ENCODE peak calls at places on chromosomes 7 and 10, in four cellular contexts. W, I, C and J are unnamed samples.

GRCh38 chr7:139716156-139716942 is 61.4 kb downstream of the HIPK2 start:
- DNase-seq in W (no peak), I (no peak), C (no peak), J (no peak)

GRCh38 chr10:100864981-100865380 is 47.8 kb upstream of the SLF2 start:
- DNase-seq in W (no peak), I (no peak), C (no peak), J (no peak)

GRCh38 chr7:31192996-31193395 is 140.9 kb downstream of the ADCYAP1R1 start:
- DNase-seq in W (peak; percentile 48), I (peak; percentile 77), C (peak; percentile 68), J (peak; percentile 28)

GRCh38 chr7:37694208-37695080 is 10.9 kb downstream of the GPR141 start:
- DNase-seq in W (no peak), I (no peak), C (no peak), J (no peak)

GRCh38 chr7:134454277-134454676 is 4.6 kb downstream of the AKR1B1 start:
- DNase-seq in W (peak; percentile 40), I (no peak), C (no peak), J (peak; percentile 33)

GRCh38 chr7:74215921-74216320 is 6.1 kb downstream of the LAT2 start:
- DNase-seq in W (no peak), I (no peak), C (no peak), J (no peak)

GRCh38 chr7:117645456-117646181 is 165.8 kb downstream of the CFTR start:
- DNase-seq in W (peak; percentile 44), I (no peak), C (peak; percentile 60), J (peak; percentile 52)

GRCh38 chr7:157789942-157790341 is 453.1 kb downstream of the DNAJB6 start:
- DNase-seq in W (no peak), I (no peak), C (no peak), J (no peak)

GRCh38 chr10:77422491-77423338 is 214.9 kb downstream of the KCNMA1 start:
- DNase-seq in W (no peak), I (no peak), C (no peak), J (no peak)

GRCh38 chr7:113086431-113086888 is at the start of gene GPR85:
- DNase-seq in W (peak; percentile 85), I (peak; percentile 79), C (peak; percentile 60), J (peak; percentile 74)

GRCh38 chr10:37379991-37380390 is 254.6 kb downstream of the ANKRD30A start:
- DNase-seq in W (no peak), I (no peak), C (peak; percentile 73), J (peak; percentile 3)

GRCh38 chr10:7082967-7083366 is 327.9 kb downstream of the SFMBT2 start:
- DNase-seq in W (peak; percentile 79), I (no peak), C (no peak), J (no peak)

GRCh38 chr7:135757719-135758411 is 9.3 kb upstream of the FAM180A start:
- DNase-seq in W (peak; percentile 83), I (no peak), C (no peak), J (peak; percentile 75)

GRCh38 chr7:33841658-33842057 is 63.7 kb upstream of the BMPER start:
- DNase-seq in W (peak; percentile 59), I (peak; percentile 78), C (peak; percentile 39), J (peak; percentile 83)

GRCh38 chr7:137006293-137006692 is 137.8 kb downstream of the CHRM2 start:
- DNase-seq in W (peak; percentile 73), I (no peak), C (no peak), J (peak; percentile 27)

GRCh38 chr7:51288896-51289607 is 27.6 kb downstream of the COBL start:
- DNase-seq in W (no peak), I (peak; percentile 65), C (peak; percentile 35), J (no peak)

GRCh38 chr7:135717686-135718085 is 10.3 kb downstream of the SLC13A4 start:
- DNase-seq in W (no peak), I (no peak), C (no peak), J (no peak)